ENCODE peak calls at places on chromosomes 3 and 15, in eight cellular contexts. I, A, D, G, R, F, H and X are unnamed samples.

GRCh38 chr3:145519598-145520078 is 641.3 kb downstream of the PLOD2 start:
- DNase-seq in R (no peak), I (no peak), D (no peak), H (no peak), A (no peak), G (no peak), F (no peak), X (no peak)

GRCh38 chr3:133992951-133993595 is 36.7 kb downstream of the SLCO2A1 start:
- DNase-seq in R (no peak), A (no peak), D (no peak), F (no peak), H (no peak), I (no peak), G (no peak), X (no peak)

GRCh38 chr15:99438222-99438592 is 127.6 kb upstream of the MEF2A start:
- DNase-seq in G (no peak), F (no peak), I (no peak), A (no peak), R (no peak), H (no peak), D (no peak), X (no peak)

GRCh38 chr3:13110678-13111116 is 37.5 kb upstream of the IQSEC1 start:
- DNase-seq in G (no peak), F (no peak), D (no peak), A (peak), H (no peak), I (peak), R (no peak), X (no peak)

GRCh38 chr3:65035231-65035630 is 347.4 kb upstream of the ADAMTS9 start:
- DNase-seq in R (no peak), H (no peak), A (no peak), G (no peak), I (no peak), D (no peak), F (no peak), X (no peak)

GRCh38 chr3:153070153-153070868 is 91.7 kb upstream of the RAP2B start:
- DNase-seq in G (no peak), F (peak), A (no peak), D (no peak), I (no peak), R (no peak), H (no peak), X (no peak)

GRCh38 chr3:58388550-58389061 is 45.0 kb downstream of the PDHB start:
- DNase-seq in H (no peak), D (peak), R (no peak), I (no peak), F (peak), A (no peak), G (no peak), X (peak)

GRCh38 chr3:17782751-17783150 is 40.3 kb upstream of the TBC1D5 start:
- DNase-seq in F (no peak), A (no peak), I (peak), R (no peak), H (no peak), D (no peak), G (no peak), X (no peak)

GRCh38 chr15:76285241-76285825 is 25.9 kb downstream of the ETFA start:
- DNase-seq in R (peak), I (peak), A (no peak), F (peak), D (no peak), G (no peak), H (no peak), X (no peak)

GRCh38 chr3:125149462-125149861 is 63.1 kb downstream of the SLC12A8 start:
- DNase-seq in I (no peak), A (no peak), F (no peak), R (no peak), D (no peak), H (no peak), G (no peak), X (no peak)

GRCh38 chr3:41997702-41998551 is 36.0 kb upstream of the ULK4 start:
- DNase-seq in R (peak), A (no peak), I (peak), D (no peak), F (peak), G (peak), H (no peak), X (no peak)

GRCh38 chr15:73908030-73908821 is 18.0 kb upstream of the LOXL1 start:
- DNase-seq in F (peak), A (no peak), G (peak), R (peak), H (peak), I (peak), D (no peak), X (no peak)

GRCh38 chr3:162338514-162338913 is 841.9 kb downstream of the OTOL1 start:
- DNase-seq in R (no peak), G (no peak), D (no peak), A (no peak), I (no peak), H (no peak), F (peak), X (no peak)

GRCh38 chr15:70237626-70238025 is 139.9 kb upstream of the TLE3 start:
- DNase-seq in D (no peak), I (no peak), G (no peak), H (no peak), F (no peak), R (no peak), A (no peak), X (no peak)

GRCh38 chr3:134229038-134229437 is 21.6 kb downstream of the RYK start:
- DNase-seq in F (no peak), I (no peak), H (no peak), A (no peak), D (no peak), G (no peak), R (no peak), X (no peak)

GRCh38 chr15:59299919-59300617 is 72.6 kb downstream of the MYO1E start:
- DNase-seq in G (no peak), H (peak), I (peak), A (peak), R (no peak), D (peak), F (peak), X (peak)

GRCh38 chr15:71137138-71137518 is 21.9 kb downstream of the THSD4 start:
- DNase-seq in D (no peak), I (no peak), H (no peak), R (no peak), A (no peak), F (no peak), G (no peak), X (no peak)

GRCh38 chr15:66080791-66081475 is 172.6 kb downstream of the MEGF11 start:
- DNase-seq in G (no peak), H (no peak), I (no peak), F (peak), A (no peak), D (no peak), R (peak), X (peak)

GRCh38 chr3:25594007-25594502 is 70.7 kb downstream of the TOP2B start:
- DNase-seq in I (peak), G (no peak), D (no peak), R (peak), H (no peak), F (peak), A (peak), X (peak)

GRCh38 chr15:70337292-70338186 is 239.8 kb upstream of the TLE3 start:
- DNase-seq in D (no peak), G (no peak), H (no peak), F (no peak), A (no peak), R (no peak), I (no peak), X (no peak)

GRCh38 chr3:15042936-15043335 is 22.2 kb downstream of the MRPS25 start:
- DNase-seq in I (no peak), R (no peak), H (no peak), G (no peak), F (peak), A (no peak), D (no peak), X (no peak)

GRCh38 chr3:186385856-186386602 is 24.0 kb upstream of the DGKG start:
- DNase-seq in F (no peak), A (no peak), I (no peak), H (no peak), D (no peak), G (no peak), R (no peak), X (no peak)

GRCh38 chr3:13750215-13750614 is 129.7 kb downstream of the WNT7A start:
- DNase-seq in H (no peak), R (no peak), F (no peak), D (no peak), I (no peak), G (no peak), A (no peak), X (no peak)

GRCh38 chr3:107241217-107241616 is 136.0 kb upstream of the CCDC54 start:
- DNase-seq in I (peak), A (no peak), R (peak), G (no peak), H (peak), F (peak), D (no peak), X (no peak)

GRCh38 chr15:33310481-33311311 is at the start of gene RYR3:
- DNase-seq in G (peak), D (no peak), I (no peak), H (peak), R (peak), A (no peak), F (no peak), X (no peak)

GRCh38 chr3:166029507-166029906 is 192.3 kb upstream of the BCHE start:
- DNase-seq in G (no peak), H (no peak), R (no peak), A (no peak), F (no peak), D (no peak), I (no peak), X (no peak)

GRCh38 chr15:25675396-25675795 is 187.7 kb downstream of the ATP10A start:
- DNase-seq in D (no peak), A (no peak), I (no peak), F (no peak), H (no peak), R (no peak), G (no peak), X (no peak)

GRCh38 chr15:34365073-34365825 is 1.7 kb downstream of the LPCAT4 start:
- DNase-seq in H (no peak), G (no peak), F (no peak), A (no peak), D (no peak), R (no peak), I (peak), X (no peak)

GRCh38 chr15:52963865-52964264 is 173.7 kb upstream of the ONECUT1 start:
- DNase-seq in R (no peak), A (no peak), G (no peak), D (no peak), H (no peak), F (no peak), I (no peak), X (no peak)

GRCh38 chr3:112341386-112341785 is 8.4 kb downstream of the CD200 start:
- DNase-seq in R (no peak), G (no peak), F (no peak), A (no peak), H (no peak), D (no peak), I (no peak), X (no peak)

GRCh38 chr15:88752956-88753355 is 50.3 kb upstream of the ACAN start:
- DNase-seq in R (no peak), A (no peak), H (no peak), F (no peak), I (no peak), D (no peak), G (no peak), X (no peak)

GRCh38 chr3:50010959-50011358 is 71.0 kb downstream of the RBM6 start:
- DNase-seq in G (no peak), R (no peak), A (peak), I (no peak), D (no peak), H (no peak), F (no peak), X (no peak)

GRCh38 chr15:62545392-62546227 is 380.5 kb upstream of the C2CD4B start:
- DNase-seq in D (peak), R (no peak), H (peak), I (no peak), G (no peak), A (no peak), F (peak), X (peak)

DNA sequence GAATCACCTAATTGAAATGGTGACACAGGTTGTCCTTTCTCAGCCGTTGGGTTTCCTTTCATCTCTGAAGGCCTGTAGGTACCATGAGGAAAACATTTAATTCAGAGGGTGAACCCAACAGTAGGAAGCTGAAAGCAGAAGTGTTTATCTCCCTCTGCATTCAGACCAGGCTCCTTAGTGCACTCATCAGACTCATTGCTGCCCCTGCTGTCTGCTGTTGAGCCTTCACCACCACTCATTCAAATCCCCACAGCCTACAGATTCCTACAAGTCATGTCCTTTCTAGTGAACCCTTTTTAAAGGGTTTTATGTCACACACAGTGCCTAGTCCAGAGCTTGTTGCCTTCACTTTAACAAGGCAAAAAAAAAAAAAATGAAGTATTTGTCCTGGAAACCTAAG is 13.4 kb downstream of the WDR48 start:
- DNase-seq in A (no peak), D (no peak), F (peak), R (peak), I (peak), G (no peak), H (no peak), X (no peak)
- TF ChIP-seq CTCF in A (peak), D (peak), F (peak), R (no peak), I (peak), G (peak), H (no peak), X (peak)

GRCh38 chr3:43389388-43390254 is 103.3 kb downstream of the SNRK start:
- DNase-seq in H (peak), D (no peak), G (no peak), A (peak), R (peak), F (peak), I (peak), X (no peak)
- TF ChIP-seq CTCF in H (no peak), D (no peak), G (no peak), A (no peak), R (no peak), F (no peak), I (no peak), X (no peak)

DNA sequence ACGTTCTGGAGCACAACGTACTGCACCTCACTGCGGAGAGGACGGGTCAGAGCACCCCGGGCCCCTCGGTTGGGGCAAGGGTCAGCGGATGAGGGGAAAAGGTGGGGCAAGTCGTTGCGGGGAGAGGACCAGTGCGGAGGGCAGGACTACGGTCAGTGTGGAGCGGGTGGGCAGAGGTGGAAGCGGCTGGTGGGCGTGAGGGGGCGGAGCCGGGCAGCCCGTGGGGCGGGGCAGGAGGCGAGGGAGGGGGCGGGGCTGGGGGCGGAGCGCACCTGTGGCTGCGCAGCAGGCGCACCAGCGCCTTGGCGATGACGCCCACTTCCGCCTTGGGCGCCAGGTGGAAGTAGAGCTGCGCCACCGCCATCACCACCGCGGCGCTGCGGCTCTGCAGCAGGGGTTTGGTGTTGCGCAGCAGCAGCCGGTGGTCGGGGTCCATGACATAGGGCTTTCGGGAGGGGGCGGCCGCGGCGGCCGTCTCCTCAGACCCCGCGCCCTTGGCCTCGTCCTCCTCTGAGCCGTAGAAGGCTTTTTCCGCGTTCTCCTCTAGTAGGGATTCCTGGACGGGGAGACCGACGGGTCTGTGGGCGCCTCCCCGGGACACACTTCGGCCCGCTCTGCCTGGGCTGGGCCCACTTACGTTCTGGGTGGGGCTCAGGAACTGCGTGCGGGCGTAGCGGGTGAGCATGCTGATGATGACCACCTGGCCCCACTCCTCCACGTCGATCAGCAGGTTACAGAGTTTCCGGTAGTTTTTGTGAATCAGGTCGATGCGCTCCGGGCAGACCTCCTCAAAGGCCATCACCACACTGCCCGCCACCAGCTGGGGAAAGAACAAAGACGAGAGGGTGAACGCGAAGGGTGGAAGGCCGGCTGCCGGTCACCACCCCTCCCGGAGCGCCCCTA is 29.2 kb downstream of the AP3B2 start:
- DNase-seq in A (peak), F (no peak), G (peak), I (peak), H (no peak), R (peak), D (no peak), X (no peak)
- TF ChIP-seq CTCF in A (peak), F (no peak), G (peak), I (peak), H (no peak), R (no peak), D (no peak), X (no peak)

DNA sequence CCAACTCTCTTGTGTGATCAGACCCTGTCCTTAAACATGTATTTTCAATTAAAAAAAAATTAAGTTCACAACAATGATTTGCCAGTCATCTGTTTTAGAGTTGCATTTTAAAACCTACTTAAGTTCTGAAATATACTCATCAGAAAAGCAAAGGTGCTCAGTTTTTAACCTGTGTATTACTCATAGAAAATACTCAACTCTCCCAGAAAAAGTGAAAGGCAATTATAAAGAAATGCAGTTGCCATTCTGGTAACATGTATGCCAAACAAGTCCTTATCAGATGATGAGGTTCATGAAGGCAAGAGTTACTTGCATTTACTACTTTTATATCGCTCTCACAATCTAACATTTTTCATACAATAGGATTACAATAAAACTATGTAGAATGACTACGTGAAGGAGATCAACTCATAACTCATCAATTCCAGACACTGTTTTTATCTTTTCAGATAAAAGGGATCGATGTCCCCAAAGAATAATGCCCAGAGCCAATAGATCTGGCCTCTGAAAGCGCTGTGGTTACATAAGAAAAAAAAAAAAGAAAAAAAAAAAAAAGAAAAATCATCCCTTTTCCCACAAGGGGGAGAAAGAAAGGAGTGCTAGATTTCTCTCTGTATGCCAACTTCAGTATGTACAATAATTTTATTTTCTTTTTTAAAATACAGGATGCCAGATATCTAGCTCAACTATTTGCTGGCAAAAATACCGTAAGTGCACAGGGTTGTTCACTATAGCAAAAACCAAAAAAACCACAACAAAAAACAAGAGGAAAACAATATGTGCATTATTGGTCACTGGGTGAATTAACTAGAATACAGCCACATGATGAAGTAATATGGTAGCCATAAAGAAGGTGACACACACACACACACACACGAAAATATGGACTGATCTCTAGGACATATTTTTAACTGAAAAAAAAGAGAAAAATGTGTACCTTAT is 137.4 kb downstream of the NR1I2 start:
- DNase-seq in A (no peak), R (no peak), D (no peak), H (no peak), G (no peak), F (no peak), I (no peak), X (no peak)
- TF ChIP-seq CTCF in A (no peak), R (peak), D (no peak), H (no peak), G (peak), F (peak), I (no peak), X (no peak)

GRCh38 chr15:79027532-79028410 is 62.8 kb downstream of the RASGRF1 start:
- DNase-seq in I (no peak), G (no peak), R (no peak), H (no peak), D (no peak), F (no peak), A (no peak), X (no peak)

GRCh38 chr15:79031201-79031600 is 59.4 kb downstream of the RASGRF1 start:
- DNase-seq in H (no peak), A (no peak), F (no peak), G (no peak), I (no peak), R (no peak), D (no peak), X (no peak)

GRCh38 chr15:79025802-79026201 is 64.8 kb downstream of the RASGRF1 start:
- DNase-seq in F (no peak), I (peak), D (no peak), A (no peak), G (no peak), R (no peak), H (no peak), X (no peak)

GRCh38 chr15:79030470-79030869 is 60.1 kb downstream of the RASGRF1 start:
- DNase-seq in D (no peak), A (no peak), I (no peak), H (no peak), G (no peak), R (no peak), F (no peak), X (no peak)

GRCh38 chr15:79028411-79028964 is 62.1 kb downstream of the RASGRF1 start:
- DNase-seq in F (peak), I (peak), D (no peak), H (peak), R (peak), G (peak), A (no peak), X (no peak)
- TF ChIP-seq CTCF in F (peak), I (peak), D (peak), H (peak), R (peak), G (peak), A (peak), X (peak)

DNA sequence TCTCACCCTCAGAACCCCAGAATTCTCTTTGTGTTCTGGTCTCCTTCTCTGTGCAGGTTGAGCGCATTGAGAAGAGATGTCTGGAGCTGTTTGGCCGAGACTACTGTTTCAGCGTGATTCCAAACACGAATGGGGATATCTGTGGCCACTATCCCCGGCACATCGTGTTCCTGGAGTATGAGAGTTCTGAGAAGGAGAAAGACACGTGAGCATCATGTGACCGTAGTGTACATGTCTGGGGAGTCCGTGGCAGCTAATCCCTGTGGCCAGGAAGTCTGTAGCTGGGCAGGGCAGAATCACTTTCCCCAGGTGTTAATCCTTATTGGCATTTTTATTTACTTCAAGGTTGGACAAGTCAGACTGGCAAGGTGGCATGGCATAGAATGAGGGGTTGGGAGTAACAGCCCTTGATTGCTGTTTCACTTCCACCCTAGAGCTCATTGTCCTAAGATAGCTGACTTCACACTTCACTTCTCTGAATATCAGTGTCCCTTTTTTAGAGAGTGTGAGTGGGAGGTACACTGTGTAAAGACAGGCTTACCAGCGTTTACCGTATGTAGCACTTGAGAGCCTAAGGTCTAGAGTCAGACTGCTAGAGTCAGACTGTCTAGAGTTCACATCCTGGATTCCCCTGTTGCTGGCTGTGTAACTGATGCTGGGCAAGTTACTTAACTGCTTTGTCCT is 4.4 kb downstream of the MTMR14 start:
- DNase-seq in G (no peak), H (no peak), I (peak), D (no peak), R (no peak), A (no peak), F (no peak), X (no peak)
- TF ChIP-seq CTCF in G (no peak), H (no peak), I (no peak), D (no peak), R (no peak), A (no peak), F (no peak), X (no peak)